ENCODE peak calls at places on chromosomes 5 and 9, in six cellular contexts. W is HCT116, K is transverse colon, Q is endothelial cell of umbilical vein, H is SK-N-SH, F is stomach. S is an unnamed sample.
A peak's percentile ranks its signal among the peaks of the same experiment; 100 is the strongest.

GRCh38 chr5:113142186-113142585 is 165.6 kb downstream of the DCP2 start:
- DNase-seq in W (no peak), K (no peak), Q (no peak), H (no peak), F (no peak), S (no peak)

GRCh38 chr9:114616684-114617520 is 5.8 kb downstream of the TMEM268 start:
- DNase-seq in W (no peak), K (peak; percentile 83), Q (no peak), H (no peak), F (peak; percentile 72), S (peak; percentile 37)

GRCh38 chr5:127944125-127944524 is 139.4 kb upstream of the SLC12A2 start:
- DNase-seq in W (no peak), K (no peak), Q (no peak), H (no peak), F (no peak), S (no peak)

GRCh38 chr5:102749416-102750021 is 5.6 kb upstream of the PAM start:
- DNase-seq in W (peak; percentile 56), K (no peak), Q (no peak), H (no peak), F (no peak), S (no peak)

GRCh38 chr5:74975582-74975981 is 76.8 kb downstream of the GCNT4 start:
- DNase-seq in W (no peak), K (no peak), Q (no peak), H (no peak), F (no peak), S (no peak)

GRCh38 chr5:123089971-123090640 is 1.1 kb downstream of the PRDM6 start:
- DNase-seq in W (no peak), K (no peak), Q (peak; percentile 13), H (peak; percentile 69), F (no peak), S (no peak)

GRCh38 chr5:131950706-131951105 is 5.2 kb upstream of the MEIKIN start:
- DNase-seq in W (no peak), K (no peak), Q (no peak), H (no peak), F (no peak), S (no peak)

GRCh38 chr5:120447706-120448239 is 16.3 kb upstream of the PRR16 start:
- DNase-seq in W (no peak), K (no peak), Q (peak; percentile 49), H (peak; percentile 25), F (no peak), S (no peak)

GRCh38 chr9:120312031-120312430 is 267.9 kb downstream of the CDK5RAP2 start:
- DNase-seq in W (no peak), K (no peak), Q (no peak), H (no peak), F (no peak), S (no peak)

GRCh38 chr9:36154213-36154952 is 14.8 kb upstream of the CCIN start:
- DNase-seq in W (no peak), K (no peak), Q (peak; percentile 82), H (no peak), F (no peak), S (no peak)

GRCh38 chr5:173802670-173803165 is 85.4 kb upstream of the CPEB4 start:
- DNase-seq in W (no peak), K (peak; percentile 80), Q (no peak), H (no peak), F (peak; percentile 65), S (no peak)
- TF ChIP-seq POLR2AphosphoS5 in W (no peak), K (peak; percentile 45), Q (no peak), H (no peak), F (no peak), S (no peak)

GRCh38 chr9:128067898-128068655 is at the start of gene SLC25A25:
- DNase-seq in W (peak; percentile 97), K (peak; percentile 100), Q (peak; percentile 100), H (peak; percentile 99), F (peak; percentile 100), S (peak; percentile 88)
- TF ChIP-seq POLR2AphosphoS5 in W (peak; percentile 63), K (peak; percentile 67), Q (peak; percentile 76), H (no peak), F (peak; percentile 32), S (no peak)

GRCh38 chr9:131651599-131651998 is 88.3 kb downstream of the RAPGEF1 start:
- DNase-seq in W (no peak), K (no peak), Q (no peak), H (no peak), F (no peak), S (no peak)

GRCh38 chr9:131651160-131651559 is 88.7 kb downstream of the RAPGEF1 start:
- DNase-seq in W (no peak), K (no peak), Q (no peak), H (no peak), F (no peak), S (no peak)

GRCh38 chr9:131649646-131650045 is 90.2 kb downstream of the RAPGEF1 start:
- DNase-seq in W (no peak), K (no peak), Q (no peak), H (no peak), F (no peak), S (no peak)

GRCh38 chr9:131654857-131655577 is 84.9 kb downstream of the RAPGEF1 start:
- DNase-seq in W (no peak), K (peak; percentile 72), Q (no peak), H (no peak), F (peak; percentile 67), S (no peak)

DNA sequence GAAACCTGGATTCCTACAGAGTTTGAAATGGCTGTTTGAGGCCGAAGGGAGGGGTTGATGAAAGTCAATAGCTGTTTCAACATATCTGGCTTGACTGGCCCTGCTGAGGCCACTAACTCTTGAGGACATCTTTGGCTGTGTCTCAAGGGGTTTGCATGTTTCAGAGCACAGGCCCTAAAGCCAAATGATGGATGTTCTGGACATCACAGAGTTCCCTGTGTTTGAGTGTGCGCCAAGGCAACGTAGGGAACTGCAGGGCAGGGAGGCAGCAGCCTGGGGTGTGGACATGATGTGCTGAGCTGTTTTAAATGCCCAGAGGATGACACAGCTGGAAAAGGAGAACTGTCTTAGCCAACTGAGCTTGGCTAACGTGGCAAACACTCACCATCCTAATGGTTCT is 89.6 kb downstream of the RAPGEF1 start:
- DNase-seq in W (no peak), K (no peak), Q (no peak), H (no peak), F (no peak), S (no peak)
- TF ChIP-seq POLR2AphosphoS5 in W (no peak), K (peak; percentile 42), Q (no peak), H (no peak), F (no peak), S (no peak)

GRCh38 chr9:121326130-121326838 is 43.8 kb downstream of the STOM start:
- DNase-seq in W (no peak), K (peak; percentile 75), Q (peak; percentile 83), H (no peak), F (peak; percentile 43), S (no peak)
- TF ChIP-seq POLR2AphosphoS5 in W (no peak), K (peak; percentile 64), Q (no peak), H (no peak), F (peak; percentile 95), S (no peak)

GRCh38 chr9:72364679-72365524 is at the start of gene ZFAND5:
- DNase-seq in W (peak; percentile 90), K (peak; percentile 98), Q (peak; percentile 96), H (peak; percentile 97), F (peak; percentile 99), S (peak; percentile 85)
- TF ChIP-seq POLR2AphosphoS5 in W (peak; percentile 100), K (peak; percentile 100), Q (peak; percentile 100), H (peak; percentile 99), F (peak; percentile 99), S (peak; percentile 99)

S was measured in GM12892.